ENCODE peak calls at places on chromosomes 11 and 22, in six cellular contexts. M is IMR-90, D is neuronal stem cell, L is H1, X is mesenchymal stem cell, B is trophoblast cell. F is an unnamed sample.
A peak's percentile ranks its signal among the peaks of the same experiment; 100 is the strongest.

GRCh38 chr22:45504703-45505341 is 2.1 kb downstream of the FBLN1 start:
- DNase-seq in L (peak; percentile 60), X (peak; percentile 70), M (peak; percentile 37), B (no peak), D (peak; percentile 83), F (no peak)

GRCh38 chr11:47391077-47391583 is 12.8 kb upstream of the SPI1 start:
- DNase-seq in X (peak; percentile 18), B (peak; percentile 44), L (no peak), D (no peak), M (no peak), F (peak; percentile 24)

GRCh38 chr22:20037419-20037818 is 16.5 kb downstream of the TANGO2 start:
- DNase-seq in L (no peak), M (no peak), X (no peak), B (no peak), D (no peak), F (no peak)

GRCh38 chr22:44583076-44583760 is 85.2 kb upstream of the RTL6 start:
- DNase-seq in B (peak; percentile 15), M (peak; percentile 32), X (no peak), D (no peak), L (no peak), F (peak; percentile 21)

GRCh38 chr11:110613526-110613925 is 98.7 kb downstream of the ARHGAP20 start:
- DNase-seq in B (peak; percentile 48), M (peak; percentile 19), L (no peak), X (no peak), D (no peak), F (no peak)

GRCh38 chr11:121672630-121673487 is 220.1 kb upstream of the SORL1-AS1 start:
- DNase-seq in M (no peak), B (no peak), X (no peak), D (no peak), L (no peak), F (no peak)

GRCh38 chr11:27008811-27009535 is 15.1 kb downstream of the FIBIN start:
- DNase-seq in B (peak; percentile 9), M (no peak), D (no peak), X (no peak), L (no peak), F (no peak)

GRCh38 chr11:129946256-129946655 is 50.9 kb upstream of the NFRKB start:
- DNase-seq in L (no peak), X (peak; percentile 24), B (no peak), D (no peak), M (peak; percentile 27), F (no peak)

GRCh38 chr11:57568330-57568766 is 876 bp upstream of the UBE2L6 start:
- DNase-seq in D (peak; percentile 86), L (peak; percentile 97), B (no peak), X (peak; percentile 85), M (peak; percentile 67), F (peak; percentile 83)

GRCh38 chr11:33716236-33716635 is 15.6 kb upstream of the C11orf91 start:
- DNase-seq in L (no peak), M (no peak), B (peak; percentile 62), D (no peak), X (no peak), F (no peak)

GRCh38 chr22:21102659-21103267 is 57.0 kb downstream of the LRRC74B start:
- DNase-seq in M (peak; percentile 37), X (peak; percentile 69), L (peak; percentile 96), D (peak; percentile 81), B (peak; percentile 78), F (peak; percentile 95)

GRCh38 chr11:73140213-73141030 is 1.7 kb downstream of the FCHSD2 start:
- DNase-seq in D (peak; percentile 26), X (peak; percentile 72), B (no peak), M (peak; percentile 52), L (peak; percentile 56), F (peak; percentile 36)

GRCh38 chr22:39448205-39449054 is 8.4 kb upstream of the MGAT3 start:
- DNase-seq in M (no peak), X (no peak), B (no peak), D (no peak), L (no peak), F (no peak)

GRCh38 chr22:21657361-21658118 is 8.3 kb upstream of the PPIL2 start:
- DNase-seq in M (peak; percentile 8), B (peak; percentile 86), X (peak; percentile 60), L (peak; percentile 92), D (peak; percentile 87), F (peak; percentile 84)

GRCh38 chr11:76783294-76783900 is at the start of gene TSKU:
- DNase-seq in L (peak; percentile 92), B (peak; percentile 37), X (no peak), D (peak; percentile 76), M (no peak), F (peak; percentile 81)

GRCh38 chr22:42863349-42863911 is 6.4 kb upstream of the ARFGAP3 start:
- DNase-seq in M (peak; percentile 88), L (no peak), B (peak; percentile 83), X (peak; percentile 80), D (no peak), F (no peak)

GRCh38 chr11:45662665-45663485 is 2.5 kb downstream of the CHST1 start:
- DNase-seq in D (no peak), M (peak; percentile 89), B (peak; percentile 53), X (peak; percentile 97), L (no peak), F (no peak)

GRCh38 chr11:14642873-14643696 is 519 bp upstream of the PDE3B start:
- DNase-seq in M (no peak), X (no peak), B (no peak), D (no peak), L (no peak), F (no peak)

GRCh38 chr11:73258104-73258684 is 13.9 kb upstream of the P2RY6 start:
- DNase-seq in B (no peak), M (no peak), D (no peak), L (no peak), X (no peak), F (peak; percentile 17)

GRCh38 chr11:72220696-72221363 is 3.7 kb upstream of the INPPL1 start:
- DNase-seq in X (no peak), D (no peak), B (no peak), M (no peak), L (no peak), F (peak; percentile 19)

GRCh38 chr11:118634435-118635236 is 27.2 kb downstream of the PHLDB1 start:
- DNase-seq in M (peak; percentile 55), X (peak; percentile 33), B (peak; percentile 67), L (peak; percentile 89), D (no peak), F (peak; percentile 95)

DNA sequence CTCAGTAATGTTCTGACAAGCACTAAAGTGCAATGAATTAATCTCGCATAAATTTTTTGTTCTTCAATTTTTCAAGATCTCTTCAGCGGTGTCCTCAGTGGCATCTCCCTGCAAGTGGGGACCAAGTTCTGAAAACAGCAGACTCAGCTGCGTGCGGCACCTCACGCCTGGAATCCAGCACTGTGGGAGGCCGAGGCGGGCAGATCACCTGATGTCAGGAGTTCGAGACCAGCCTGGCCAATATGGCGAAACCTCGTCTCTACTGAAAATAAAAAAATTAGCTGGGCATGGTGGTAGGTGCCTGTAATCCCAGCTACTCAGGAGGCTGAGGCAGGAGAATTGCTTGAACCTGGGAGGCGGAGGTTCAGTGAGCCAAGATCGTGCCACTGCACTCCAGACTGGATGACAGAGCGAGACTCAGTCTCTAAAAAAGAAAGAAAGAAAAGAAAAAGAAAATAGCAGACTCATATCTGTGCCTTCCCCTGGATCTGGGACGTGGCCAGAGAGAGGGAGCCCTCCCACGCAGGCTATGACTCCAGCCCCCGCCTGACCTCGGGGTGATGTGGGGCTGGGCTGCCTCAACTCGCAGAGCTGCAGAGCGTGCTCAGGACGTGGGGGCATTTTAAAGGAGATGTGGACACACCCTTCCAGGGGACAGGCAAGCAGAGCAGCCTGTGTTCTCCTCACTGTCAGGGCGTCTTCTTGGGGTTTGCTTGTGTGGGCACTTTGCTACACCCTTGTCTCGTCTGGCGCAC is 346.6 kb downstream of the BRD1 start:
- DNase-seq in B (no peak), D (no peak), X (no peak), M (no peak), L (no peak), F (no peak)
- H3K14ac ChIP-seq in B (no peak overlapping the region), D (no peak overlapping the region), X (no peak overlapping the region), M (no peak overlapping the region), L (no peak overlapping the region), F (peak overlapping the region; percentile 18)

GRCh38 chr11:96294289-96294688 is 48.7 kb downstream of the MAML2 start:
- DNase-seq in X (no peak), L (no peak), D (no peak), M (no peak), B (no peak), F (no peak)

GRCh38 chr11:96293109-96293508 is 49.9 kb downstream of the MAML2 start:
- DNase-seq in X (no peak), B (no peak), M (no peak), L (no peak), D (no peak), F (no peak)

GRCh38 chr11:96292291-96293010 is 50.5 kb downstream of the MAML2 start:
- DNase-seq in D (no peak), M (no peak), L (no peak), B (no peak), X (no peak), F (no peak)

GRCh38 chr11:96290631-96291030 is 52.4 kb downstream of the MAML2 start:
- DNase-seq in X (no peak), D (no peak), B (no peak), M (no peak), L (no peak), F (no peak)

GRCh38 chr11:96293583-96293982 is 49.4 kb downstream of the MAML2 start:
- DNase-seq in D (no peak), B (no peak), M (no peak), L (no peak), X (no peak), F (no peak)
- H3K14ac ChIP-seq in D (no peak overlapping the region), B (no peak overlapping the region), M (peak overlapping the region; percentile 17), L (no peak overlapping the region), X (no peak overlapping the region), F (no peak overlapping the region)

GRCh38 chr22:47006869-47007268 is 244.4 kb downstream of the TBC1D22A start:
- DNase-seq in D (no peak), X (no peak), L (no peak), B (no peak), M (no peak), F (no peak)
- H3K14ac ChIP-seq in D (no peak overlapping the region), X (no peak overlapping the region), L (no peak overlapping the region), B (no peak overlapping the region), M (no peak overlapping the region), F (no peak overlapping the region)

GRCh38 chr11:126456089-126456488 is 100.6 kb downstream of the ST3GAL4 start:
- DNase-seq in L (no peak), D (no peak), B (no peak), M (no peak), X (no peak), F (no peak)

GRCh38 chr11:126456783-126457542 is 101.5 kb downstream of the ST3GAL4 start:
- DNase-seq in B (no peak), M (no peak), D (no peak), L (no peak), X (no peak), F (no peak)

GRCh38 chr11:126459691-126460404 is 104.4 kb downstream of the ST3GAL4 start:
- DNase-seq in B (no peak), M (peak; percentile 91), D (no peak), X (no peak), L (no peak), F (no peak)

GRCh38 chr11:126460417-126461095 is 105.1 kb downstream of the ST3GAL4 start:
- DNase-seq in B (no peak), M (no peak), X (no peak), D (no peak), L (no peak), F (no peak)

DNA sequence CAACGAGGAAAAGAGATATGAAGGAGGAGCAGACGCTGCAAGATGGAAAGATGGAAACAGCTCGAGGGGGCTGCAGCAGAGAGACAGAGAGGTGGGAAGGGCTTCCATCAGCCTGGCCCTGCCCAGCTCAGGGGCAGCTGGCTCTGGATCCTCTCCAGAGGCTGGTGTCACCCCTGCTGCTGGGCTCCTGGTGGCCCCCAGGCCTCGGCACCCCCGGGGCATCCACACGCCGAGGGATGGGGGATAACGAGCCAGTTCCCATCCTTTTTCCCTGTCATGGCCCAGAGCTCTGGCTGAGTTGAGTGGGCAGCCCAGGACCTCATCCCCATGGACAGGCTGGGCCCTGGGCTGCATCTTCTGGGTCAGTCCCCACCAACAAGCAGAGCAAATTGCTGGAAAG is 102.3 kb downstream of the ST3GAL4 start:
- DNase-seq in M (no peak), X (no peak), L (no peak), D (no peak), B (no peak), F (no peak)
- H3K14ac ChIP-seq in M (no peak overlapping the region), X (no peak overlapping the region), L (no peak overlapping the region), D (no peak overlapping the region), B (no peak overlapping the region), F (no peak overlapping the region)